ENCODE peak calls at places on chromosomes 3 and 15, in six cellular contexts. P is NB4, W is choroid plexus epithelial cell, C is tibial artery, F is endodermal cell, V is body of pancreas. A is an unnamed sample.
A peak's percentile ranks its signal among the peaks of the same experiment; 100 is the strongest.

GRCh38 chr3:148922467-148922866 is 57.4 kb downstream of the CPA3 start:
- DNase-seq in P (no peak), V (no peak), C (no peak), W (no peak), F (no peak), A (no peak)

GRCh38 chr3:129004639-129005295 is 3.7 kb downstream of the EFCC1 start:
- DNase-seq in F (no peak), V (no peak), W (no peak), P (no peak), C (no peak), A (no peak)

GRCh38 chr3:16498130-16498890 is 15.2 kb downstream of the RFTN1 start:
- DNase-seq in F (peak; percentile 57), C (no peak), V (no peak), P (no peak), W (no peak), A (no peak)

GRCh38 chr3:84440306-84440705 is 518.5 kb upstream of the CADM2 start:
- DNase-seq in W (no peak), C (no peak), P (no peak), V (no peak), F (peak; percentile 57), A (no peak)

GRCh38 chr3:190094201-190094718 is 26.4 kb downstream of the P3H2 start:
- DNase-seq in F (no peak), V (no peak), C (no peak), W (peak; percentile 71), P (no peak), A (no peak)

GRCh38 chr3:166060789-166061479 is 223.7 kb upstream of the BCHE start:
- DNase-seq in C (no peak), P (peak; percentile 2), F (peak; percentile 70), W (no peak), V (no peak), A (no peak)

GRCh38 chr3:196604548-196604947 is 34.9 kb upstream of the NRROS start:
- DNase-seq in P (no peak), V (no peak), W (no peak), F (peak; percentile 29), C (no peak), A (no peak)

GRCh38 chr15:38252481-38253311 is at the start of gene SPRED1:
- DNase-seq in P (peak; percentile 52), F (peak; percentile 81), V (peak; percentile 65), W (peak; percentile 72), C (peak; percentile 88), A (no peak)

GRCh38 chr3:195403841-195404408 is 38.9 kb downstream of the ACAP2 start:
- DNase-seq in C (no peak), W (peak; percentile 52), P (no peak), V (no peak), F (no peak), A (no peak)

GRCh38 chr15:68730491-68731317 is 90.0 kb downstream of the ANP32A start:
- DNase-seq in V (peak; percentile 43), F (peak; percentile 82), P (peak; percentile 58), C (no peak), W (peak; percentile 73), A (peak; percentile 13)

GRCh38 chr3:9945358-9945757 is 6.8 kb downstream of the PRRT3 start:
- DNase-seq in W (no peak), P (no peak), V (no peak), F (no peak), C (no peak), A (no peak)

GRCh38 chr3:53166781-53167291 is 5.8 kb downstream of the PRKCD start:
- DNase-seq in F (no peak), W (peak; percentile 75), V (no peak), C (peak; percentile 84), P (peak; percentile 94), A (no peak)

DNA sequence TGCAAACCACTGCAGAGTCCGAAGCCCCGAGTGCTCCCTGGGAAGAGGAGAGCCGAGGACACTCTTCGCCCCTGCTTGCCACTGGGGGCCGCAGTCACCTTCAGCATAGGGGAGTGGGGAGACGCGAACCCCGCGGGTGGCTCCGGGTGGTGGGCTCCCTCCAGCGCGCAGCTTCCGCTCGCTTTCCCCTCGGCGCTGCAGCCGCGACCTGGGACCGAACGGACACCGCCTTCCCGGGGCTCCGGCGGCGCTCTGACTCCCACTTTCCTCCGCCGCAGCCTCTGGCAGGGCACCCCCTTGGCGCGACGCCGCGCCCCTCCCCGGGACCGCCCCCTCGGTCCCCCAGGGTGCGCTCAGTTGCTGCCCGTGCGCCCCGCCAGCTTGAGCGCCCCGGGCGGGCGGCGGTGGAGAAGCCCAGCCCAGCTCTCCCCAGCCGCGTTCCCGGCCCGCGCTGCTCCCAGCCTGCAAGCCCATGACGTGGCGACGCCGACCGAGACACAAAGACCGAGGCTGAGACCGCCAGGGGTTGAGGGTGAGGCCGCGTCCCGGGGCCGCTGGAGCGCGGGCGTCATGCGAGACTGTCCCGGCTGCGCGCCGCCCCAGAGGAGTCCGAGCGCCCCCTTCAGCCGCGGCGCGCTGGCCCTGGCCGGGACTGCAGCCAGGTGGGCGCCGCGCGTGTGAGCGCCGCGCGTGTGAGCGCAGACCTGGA is at the start of gene MINAR1:
- DNase-seq in W (peak; percentile 50), C (no peak), V (peak; percentile 50), F (peak; percentile 86), P (no peak), A (no peak)
- TF ChIP-seq CTCF in W (peak; percentile 11), C (no peak), V (no peak), F (peak; percentile 66), P (no peak), A (peak; percentile 38)

DNA sequence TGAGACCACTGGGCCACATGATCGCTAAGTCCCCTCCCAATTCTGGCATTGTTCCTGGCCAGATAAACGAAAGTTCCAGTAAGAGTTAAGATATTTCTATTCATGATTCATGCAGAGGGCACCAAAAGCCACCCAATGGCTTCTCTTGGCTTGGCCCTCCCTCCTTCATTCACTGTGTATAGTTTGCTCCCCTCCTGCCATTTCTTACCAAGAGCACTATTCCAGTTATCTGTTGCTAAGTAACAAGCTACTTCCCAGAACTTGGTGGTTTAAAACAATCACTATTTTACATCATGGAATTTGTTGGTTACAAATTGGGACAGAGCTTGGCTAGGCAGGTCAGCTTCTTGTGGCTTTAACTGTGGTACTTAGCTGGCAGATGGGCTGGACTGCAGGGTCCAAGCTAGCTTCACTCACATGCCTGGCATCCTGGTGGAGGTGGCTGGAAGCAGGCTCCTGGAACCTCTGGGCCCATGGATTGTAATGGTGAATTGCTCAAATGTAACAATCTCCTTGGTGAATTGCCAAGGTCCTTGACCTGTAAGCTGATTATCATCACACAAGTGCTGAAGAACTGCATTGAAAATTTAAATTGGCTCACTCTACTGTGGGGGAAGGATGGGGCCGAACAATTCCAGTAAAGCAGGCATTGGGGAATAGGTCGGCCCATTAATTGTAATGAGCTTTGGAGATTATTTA is 16.6 kb downstream of the EAF1 start:
- DNase-seq in F (no peak), W (peak; percentile 49), C (peak; percentile 27), V (no peak), P (no peak), A (peak; percentile 50)
- H3K4me3 ChIP-seq in F (no peak overlapping the region), W (no peak overlapping the region), C (no peak overlapping the region), V (no peak overlapping the region), P (no peak overlapping the region), A (no peak overlapping the region)

GRCh38 chr15:77415450-77416448 is 4.2 kb downstream of the PEAK1 start:
- DNase-seq in P (peak; percentile 40), F (no peak), V (no peak), W (peak; percentile 40), C (peak; percentile 69), A (no peak)
- TF ChIP-seq CTCF in P (no peak), F (no peak), V (no peak), W (no peak), C (no peak), A (no peak)

DNA sequence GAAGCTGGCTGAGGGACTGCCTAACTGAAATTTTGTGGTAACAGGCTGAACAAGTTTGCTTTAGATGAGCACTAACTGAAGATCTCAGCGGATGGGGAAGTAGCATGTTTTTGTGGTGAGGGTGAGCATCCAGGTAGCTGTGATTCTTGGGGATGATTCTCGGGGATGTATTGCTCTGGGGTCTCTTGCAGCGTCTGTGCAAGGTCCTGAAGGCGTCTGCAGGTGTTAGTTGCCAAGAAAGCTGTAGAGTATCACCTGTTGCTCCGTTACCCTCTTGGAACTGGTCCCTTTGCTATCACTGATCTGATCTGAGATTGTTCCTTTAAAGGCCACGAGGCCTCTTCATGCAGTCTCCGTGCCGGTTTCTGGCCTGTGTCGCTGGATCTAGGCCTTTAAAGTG is 6.0 kb downstream of the TMED3 start:
- DNase-seq in W (no peak), V (no peak), F (no peak), C (no peak), P (no peak), A (no peak)
- H3K4me3 ChIP-seq in W (no peak overlapping the region), V (no peak overlapping the region), F (no peak overlapping the region), C (no peak overlapping the region), P (no peak overlapping the region), A (no peak overlapping the region)

GRCh38 chr15:79132770-79133169 is 42.2 kb upstream of the RASGRF1 start:
- DNase-seq in C (no peak), F (no peak), V (no peak), W (no peak), P (no peak), A (no peak)

GRCh38 chr15:79128556-79128955 is 38.0 kb upstream of the RASGRF1 start:
- DNase-seq in P (no peak), F (no peak), V (no peak), C (no peak), W (no peak), A (no peak)

GRCh38 chr15:79132361-79132760 is 41.8 kb upstream of the RASGRF1 start:
- DNase-seq in C (no peak), F (no peak), W (no peak), V (no peak), P (no peak), A (no peak)

GRCh38 chr15:79129235-79129634 is 38.7 kb upstream of the RASGRF1 start:
- DNase-seq in V (no peak), P (no peak), C (no peak), W (no peak), F (no peak), A (no peak)

GRCh38 chr15:79130535-79131130 is 40.1 kb upstream of the RASGRF1 start:
- DNase-seq in W (no peak), P (no peak), V (no peak), F (no peak), C (no peak), A (no peak)
- TF ChIP-seq CTCF in W (peak; percentile 26), P (peak; percentile 7), V (no peak), F (peak; percentile 68), C (no peak), A (no peak)

GRCh38 chr15:89370120-89371077 is 35.8 kb upstream of the POLG start:
- DNase-seq in V (no peak), P (peak; percentile 93), C (no peak), F (peak; percentile 86), W (no peak), A (no peak)
- H3K4me3 ChIP-seq in V (no peak overlapping the region), P (no peak overlapping the region), C (peak overlapping the region; percentile 39), F (no peak overlapping the region), W (no peak overlapping the region), A (no peak overlapping the region)

GRCh38 chr3:7410782-7411181 is 549.9 kb downstream of the GRM7 start:
- DNase-seq in V (no peak), C (no peak), P (no peak), W (no peak), F (no peak), A (no peak)
- TF ChIP-seq CTCF in V (no peak), C (no peak), P (no peak), W (peak; percentile 7), F (peak; percentile 69), A (no peak)

A was measured in astrocyte of the cerebellum.